ENCODE peak calls at places on chromosomes 1 and 21, in seven cellular contexts. One of them, this sample, is unnamed.

GRCh38 chr1:163826500-163826899 is 504.7 kb downstream of the NUF2 start:
- DNase-seq in kidney tubule cell: no peak
- DNase-seq in naive B cell: no peak
- DNase-seq in adipocyte: no peak
- DNase-seq in GM04503: no peak
- DNase-seq in stimulated activated CD8-positive, alpha-beta memory T cell treated with anti-CD3 and anti-CD28 coated beads, Interleukin-7, amount 100 ng/mL, for 24 hours: no peak
- DNase-seq in erythroblast: no peak
- DNase-seq in this sample: no peak

GRCh38 chr1:223216482-223217205 is 73.6 kb upstream of the TLR5 start:
- DNase-seq in stimulated activated CD8-positive, alpha-beta memory T cell treated with anti-CD3 and anti-CD28 coated beads, Interleukin-7, amount 100 ng/mL, for 24 hours: no peak
- DNase-seq in erythroblast: no peak
- DNase-seq in kidney tubule cell: no peak
- DNase-seq in GM04503: no peak
- DNase-seq in naive B cell: no peak
- DNase-seq in adipocyte: no peak
- DNase-seq in this sample: no peak

GRCh38 chr21:32233055-32233546 is 45.7 kb downstream of the MIS18A start:
- DNase-seq in naive B cell: no peak
- DNase-seq in stimulated activated CD8-positive, alpha-beta memory T cell treated with anti-CD3 and anti-CD28 coated beads, Interleukin-7, amount 100 ng/mL, for 24 hours: no peak
- DNase-seq in kidney tubule cell: no peak
- DNase-seq in GM04503: no peak
- DNase-seq in adipocyte: no peak
- DNase-seq in erythroblast: no peak
- DNase-seq in this sample: peak; percentile 44

GRCh38 chr1:156797212-156797871 is 19.3 kb downstream of the SH2D2A start:
- DNase-seq in naive B cell: peak; percentile 25
- DNase-seq in erythroblast: peak; percentile 78
- DNase-seq in kidney tubule cell: peak; percentile 60
- DNase-seq in stimulated activated CD8-positive, alpha-beta memory T cell treated with anti-CD3 and anti-CD28 coated beads, Interleukin-7, amount 100 ng/mL, for 24 hours: no peak
- DNase-seq in adipocyte: peak; percentile 84
- DNase-seq in GM04503: no peak
- DNase-seq in this sample: no peak

GRCh38 chr1:247357062-247357780 is 25.6 kb upstream of the ZNF496 start:
- DNase-seq in GM04503: no peak
- DNase-seq in adipocyte: peak; percentile 16
- DNase-seq in naive B cell: no peak
- DNase-seq in erythroblast: no peak
- DNase-seq in kidney tubule cell: peak; percentile 30
- DNase-seq in stimulated activated CD8-positive, alpha-beta memory T cell treated with anti-CD3 and anti-CD28 coated beads, Interleukin-7, amount 100 ng/mL, for 24 hours: no peak
- DNase-seq in this sample: no peak

GRCh38 chr1:203181586-203182376 is 4.7 kb downstream of the CHI3L1 start:
- DNase-seq in stimulated activated CD8-positive, alpha-beta memory T cell treated with anti-CD3 and anti-CD28 coated beads, Interleukin-7, amount 100 ng/mL, for 24 hours: no peak
- DNase-seq in naive B cell: no peak
- DNase-seq in adipocyte: no peak
- DNase-seq in kidney tubule cell: no peak
- DNase-seq in GM04503: no peak
- DNase-seq in erythroblast: no peak
- DNase-seq in this sample: no peak

GRCh38 chr1:221875004-221875330 is 133.1 kb upstream of the DUSP10 start:
- DNase-seq in GM04503: no peak
- DNase-seq in naive B cell: no peak
- DNase-seq in stimulated activated CD8-positive, alpha-beta memory T cell treated with anti-CD3 and anti-CD28 coated beads, Interleukin-7, amount 100 ng/mL, for 24 hours: no peak
- DNase-seq in kidney tubule cell: no peak
- DNase-seq in erythroblast: no peak
- DNase-seq in adipocyte: no peak
- DNase-seq in this sample: no peak

GRCh38 chr1:154840557-154841176 is 29.4 kb downstream of the KCNN3 start:
- DNase-seq in erythroblast: no peak
- DNase-seq in stimulated activated CD8-positive, alpha-beta memory T cell treated with anti-CD3 and anti-CD28 coated beads, Interleukin-7, amount 100 ng/mL, for 24 hours: no peak
- DNase-seq in GM04503: no peak
- DNase-seq in naive B cell: no peak
- DNase-seq in adipocyte: no peak
- DNase-seq in kidney tubule cell: peak; percentile 19
- DNase-seq in this sample: no peak

GRCh38 chr1:230568676-230569075 is 73.6 kb upstream of the COG2 start:
- DNase-seq in adipocyte: no peak
- DNase-seq in kidney tubule cell: peak; percentile 72
- DNase-seq in erythroblast: no peak
- DNase-seq in GM04503: no peak
- DNase-seq in naive B cell: no peak
- DNase-seq in stimulated activated CD8-positive, alpha-beta memory T cell treated with anti-CD3 and anti-CD28 coated beads, Interleukin-7, amount 100 ng/mL, for 24 hours: no peak
- DNase-seq in this sample: no peak

GRCh38 chr1:223820515-223820858 is 25.3 kb downstream of the TP53BP2 start:
- DNase-seq in adipocyte: no peak
- DNase-seq in stimulated activated CD8-positive, alpha-beta memory T cell treated with anti-CD3 and anti-CD28 coated beads, Interleukin-7, amount 100 ng/mL, for 24 hours: no peak
- DNase-seq in GM04503: no peak
- DNase-seq in erythroblast: peak; percentile 64
- DNase-seq in naive B cell: no peak
- DNase-seq in kidney tubule cell: no peak
- DNase-seq in this sample: no peak

GRCh38 chr1:151806170-151806569 is 951 bp upstream of the LINGO4 start:
- DNase-seq in stimulated activated CD8-positive, alpha-beta memory T cell treated with anti-CD3 and anti-CD28 coated beads, Interleukin-7, amount 100 ng/mL, for 24 hours: no peak
- DNase-seq in GM04503: no peak
- DNase-seq in adipocyte: no peak
- DNase-seq in kidney tubule cell: no peak
- DNase-seq in erythroblast: no peak
- DNase-seq in naive B cell: no peak
- DNase-seq in this sample: no peak

GRCh38 chr1:247293047-247293446 is 37.2 kb downstream of the VN1R5 start:
- DNase-seq in erythroblast: no peak
- DNase-seq in stimulated activated CD8-positive, alpha-beta memory T cell treated with anti-CD3 and anti-CD28 coated beads, Interleukin-7, amount 100 ng/mL, for 24 hours: no peak
- DNase-seq in GM04503: no peak
- DNase-seq in kidney tubule cell: no peak
- DNase-seq in adipocyte: no peak
- DNase-seq in naive B cell: no peak
- DNase-seq in this sample: no peak

GRCh38 chr1:181126871-181127587 is 38.5 kb downstream of the IER5 start:
- DNase-seq in stimulated activated CD8-positive, alpha-beta memory T cell treated with anti-CD3 and anti-CD28 coated beads, Interleukin-7, amount 100 ng/mL, for 24 hours: no peak
- DNase-seq in GM04503: no peak
- DNase-seq in naive B cell: no peak
- DNase-seq in erythroblast: peak; percentile 46
- DNase-seq in adipocyte: no peak
- DNase-seq in kidney tubule cell: peak; percentile 65
- DNase-seq in this sample: no peak

GRCh38 chr21:42381347-42381984 is 14.4 kb downstream of the TMPRSS3 start:
- DNase-seq in stimulated activated CD8-positive, alpha-beta memory T cell treated with anti-CD3 and anti-CD28 coated beads, Interleukin-7, amount 100 ng/mL, for 24 hours: no peak
- DNase-seq in naive B cell: no peak
- DNase-seq in kidney tubule cell: peak; percentile 75
- DNase-seq in erythroblast: peak; percentile 31
- DNase-seq in adipocyte: peak; percentile 24
- DNase-seq in GM04503: no peak
- DNase-seq in this sample: no peak

GRCh38 chr1:171576144-171576543 is 45.9 kb upstream of the MYOCOS start:
- DNase-seq in adipocyte: no peak
- DNase-seq in kidney tubule cell: peak; percentile 20
- DNase-seq in naive B cell: no peak
- DNase-seq in erythroblast: peak; percentile 7
- DNase-seq in GM04503: no peak
- DNase-seq in stimulated activated CD8-positive, alpha-beta memory T cell treated with anti-CD3 and anti-CD28 coated beads, Interleukin-7, amount 100 ng/mL, for 24 hours: no peak
- DNase-seq in this sample: no peak

GRCh38 chr1:94865369-94865768 is 45.2 kb downstream of the SLC44A3 start:
- DNase-seq in adipocyte: peak; percentile 68
- DNase-seq in naive B cell: no peak
- DNase-seq in GM04503: no peak
- DNase-seq in kidney tubule cell: peak; percentile 34
- DNase-seq in stimulated activated CD8-positive, alpha-beta memory T cell treated with anti-CD3 and anti-CD28 coated beads, Interleukin-7, amount 100 ng/mL, for 24 hours: no peak
- DNase-seq in erythroblast: no peak
- DNase-seq in this sample: no peak

GRCh38 chr1:113930499-113931161 is 1.5 kb downstream of the HIPK1 start:
- DNase-seq in adipocyte: peak; percentile 71
- DNase-seq in naive B cell: peak; percentile 66
- DNase-seq in erythroblast: peak; percentile 84
- DNase-seq in kidney tubule cell: peak; percentile 87
- DNase-seq in stimulated activated CD8-positive, alpha-beta memory T cell treated with anti-CD3 and anti-CD28 coated beads, Interleukin-7, amount 100 ng/mL, for 24 hours: no peak
- DNase-seq in GM04503: peak; percentile 41
- DNase-seq in this sample: no peak

GRCh38 chr1:43796111-43796581 is 88.8 kb downstream of the ST3GAL3 start:
- DNase-seq in kidney tubule cell: peak; percentile 34
- DNase-seq in naive B cell: no peak
- DNase-seq in erythroblast: no peak
- DNase-seq in GM04503: peak; percentile 55
- DNase-seq in adipocyte: peak; percentile 68
- DNase-seq in stimulated activated CD8-positive, alpha-beta memory T cell treated with anti-CD3 and anti-CD28 coated beads, Interleukin-7, amount 100 ng/mL, for 24 hours: no peak
- DNase-seq in this sample: no peak

GRCh38 chr1:206982216-206982615 is 12.0 kb upstream of the FCAMR start:
- DNase-seq in erythroblast: peak; percentile 79
- DNase-seq in GM04503: no peak
- DNase-seq in naive B cell: peak; percentile 60
- DNase-seq in adipocyte: peak; percentile 70
- DNase-seq in stimulated activated CD8-positive, alpha-beta memory T cell treated with anti-CD3 and anti-CD28 coated beads, Interleukin-7, amount 100 ng/mL, for 24 hours: peak; percentile 32
- DNase-seq in kidney tubule cell: peak; percentile 63
- DNase-seq in this sample: no peak

GRCh38 chr1:115670476-115671175 is 28.9 kb downstream of the VANGL1 start:
- DNase-seq in adipocyte: no peak
- DNase-seq in kidney tubule cell: no peak
- DNase-seq in naive B cell: no peak
- DNase-seq in erythroblast: no peak
- DNase-seq in GM04503: no peak
- DNase-seq in stimulated activated CD8-positive, alpha-beta memory T cell treated with anti-CD3 and anti-CD28 coated beads, Interleukin-7, amount 100 ng/mL, for 24 hours: no peak
- DNase-seq in this sample: no peak

GRCh38 chr1:91066545-91066944 is 44.7 kb upstream of the ZNF644 start:
- DNase-seq in kidney tubule cell: no peak
- DNase-seq in adipocyte: no peak
- DNase-seq in naive B cell: no peak
- DNase-seq in stimulated activated CD8-positive, alpha-beta memory T cell treated with anti-CD3 and anti-CD28 coated beads, Interleukin-7, amount 100 ng/mL, for 24 hours: no peak
- DNase-seq in GM04503: no peak
- DNase-seq in erythroblast: no peak
- DNase-seq in this sample: no peak

GRCh38 chr21:45463871-45464270 is 58.9 kb downstream of the COL18A1 start:
- DNase-seq in GM04503: no peak
- DNase-seq in erythroblast: no peak
- DNase-seq in naive B cell: no peak
- DNase-seq in kidney tubule cell: no peak
- DNase-seq in adipocyte: no peak
- DNase-seq in stimulated activated CD8-positive, alpha-beta memory T cell treated with anti-CD3 and anti-CD28 coated beads, Interleukin-7, amount 100 ng/mL, for 24 hours: no peak
- DNase-seq in this sample: no peak

GRCh38 chr1:107875689-107876088 is 89.3 kb downstream of the VAV3 start:
- DNase-seq in adipocyte: no peak
- DNase-seq in naive B cell: no peak
- DNase-seq in erythroblast: no peak
- DNase-seq in GM04503: no peak
- DNase-seq in stimulated activated CD8-positive, alpha-beta memory T cell treated with anti-CD3 and anti-CD28 coated beads, Interleukin-7, amount 100 ng/mL, for 24 hours: no peak
- DNase-seq in kidney tubule cell: peak; percentile 28
- DNase-seq in this sample: no peak

GRCh38 chr1:20154306-20154831 is 15.2 kb downstream of the PLA2G2F start:
- DNase-seq in kidney tubule cell: no peak
- DNase-seq in erythroblast: no peak
- DNase-seq in GM04503: no peak
- DNase-seq in stimulated activated CD8-positive, alpha-beta memory T cell treated with anti-CD3 and anti-CD28 coated beads, Interleukin-7, amount 100 ng/mL, for 24 hours: no peak
- DNase-seq in naive B cell: no peak
- DNase-seq in adipocyte: no peak
- DNase-seq in this sample: no peak

GRCh38 chr1:38045431-38046332 is 911 bp downstream of the POU3F1 start:
- DNase-seq in erythroblast: peak; percentile 30
- DNase-seq in GM04503: no peak
- DNase-seq in stimulated activated CD8-positive, alpha-beta memory T cell treated with anti-CD3 and anti-CD28 coated beads, Interleukin-7, amount 100 ng/mL, for 24 hours: no peak
- DNase-seq in adipocyte: peak; percentile 13
- DNase-seq in kidney tubule cell: no peak
- DNase-seq in naive B cell: peak; percentile 21
- DNase-seq in this sample: no peak

GRCh38 chr1:56153276-56153675 is 426.1 kb downstream of the PLPP3 start:
- DNase-seq in GM04503: no peak
- DNase-seq in kidney tubule cell: no peak
- DNase-seq in adipocyte: no peak
- DNase-seq in erythroblast: no peak
- DNase-seq in naive B cell: no peak
- DNase-seq in stimulated activated CD8-positive, alpha-beta memory T cell treated with anti-CD3 and anti-CD28 coated beads, Interleukin-7, amount 100 ng/mL, for 24 hours: no peak
- DNase-seq in this sample: no peak

GRCh38 chr1:63920154-63921117 is 146.6 kb downstream of the ROR1 start:
- DNase-seq in GM04503: peak; percentile 82
- DNase-seq in erythroblast: no peak
- DNase-seq in adipocyte: peak; percentile 61
- DNase-seq in stimulated activated CD8-positive, alpha-beta memory T cell treated with anti-CD3 and anti-CD28 coated beads, Interleukin-7, amount 100 ng/mL, for 24 hours: no peak
- DNase-seq in kidney tubule cell: peak; percentile 98
- DNase-seq in naive B cell: no peak
- DNase-seq in this sample: no peak

GRCh38 chr1:55803429-55803828 is 588.3 kb upstream of the USP24 start:
- DNase-seq in adipocyte: no peak
- DNase-seq in kidney tubule cell: no peak
- DNase-seq in naive B cell: no peak
- DNase-seq in stimulated activated CD8-positive, alpha-beta memory T cell treated with anti-CD3 and anti-CD28 coated beads, Interleukin-7, amount 100 ng/mL, for 24 hours: no peak
- DNase-seq in erythroblast: no peak
- DNase-seq in GM04503: no peak
- DNase-seq in this sample: no peak

GRCh38 chr1:165162671-165163241 is 193.8 kb downstream of the LMX1A start:
- DNase-seq in adipocyte: peak; percentile 2
- DNase-seq in naive B cell: no peak
- DNase-seq in kidney tubule cell: peak; percentile 60
- DNase-seq in stimulated activated CD8-positive, alpha-beta memory T cell treated with anti-CD3 and anti-CD28 coated beads, Interleukin-7, amount 100 ng/mL, for 24 hours: no peak
- DNase-seq in GM04503: no peak
- DNase-seq in erythroblast: no peak
- DNase-seq in this sample: no peak

GRCh38 chr1:233326995-233327937 is at the start of gene MAP3K21:
- DNase-seq in stimulated activated CD8-positive, alpha-beta memory T cell treated with anti-CD3 and anti-CD28 coated beads, Interleukin-7, amount 100 ng/mL, for 24 hours: peak; percentile 68
- DNase-seq in erythroblast: peak; percentile 43
- DNase-seq in naive B cell: peak; percentile 94
- DNase-seq in GM04503: no peak
- DNase-seq in adipocyte: peak; percentile 47
- DNase-seq in kidney tubule cell: peak; percentile 97
- DNase-seq in this sample: peak; percentile 49

GRCh38 chr21:16837319-16837718 is 675.5 kb upstream of the CXADR start:
- DNase-seq in adipocyte: peak; percentile 53
- DNase-seq in erythroblast: no peak
- DNase-seq in GM04503: no peak
- DNase-seq in stimulated activated CD8-positive, alpha-beta memory T cell treated with anti-CD3 and anti-CD28 coated beads, Interleukin-7, amount 100 ng/mL, for 24 hours: no peak
- DNase-seq in kidney tubule cell: no peak
- DNase-seq in naive B cell: no peak
- DNase-seq in this sample: no peak

GRCh38 chr1:14932034-14932638 is 221.4 kb upstream of the TMEM51 start:
- DNase-seq in kidney tubule cell: no peak
- DNase-seq in GM04503: no peak
- DNase-seq in naive B cell: no peak
- DNase-seq in adipocyte: no peak
- DNase-seq in stimulated activated CD8-positive, alpha-beta memory T cell treated with anti-CD3 and anti-CD28 coated beads, Interleukin-7, amount 100 ng/mL, for 24 hours: no peak
- DNase-seq in erythroblast: no peak
- DNase-seq in this sample: no peak

GRCh38 chr1:25615172-25615541 is 1.4 kb upstream of the MAN1C1 start:
- DNase-seq in erythroblast: no peak
- DNase-seq in stimulated activated CD8-positive, alpha-beta memory T cell treated with anti-CD3 and anti-CD28 coated beads, Interleukin-7, amount 100 ng/mL, for 24 hours: no peak
- DNase-seq in adipocyte: no peak
- DNase-seq in GM04503: no peak
- DNase-seq in naive B cell: no peak
- DNase-seq in kidney tubule cell: no peak
- DNase-seq in this sample: no peak

GRCh38 chr1:147162093-147162492 is 10.2 kb downstream of the PRKAB2 start:
- DNase-seq in GM04503: no peak
- DNase-seq in stimulated activated CD8-positive, alpha-beta memory T cell treated with anti-CD3 and anti-CD28 coated beads, Interleukin-7, amount 100 ng/mL, for 24 hours: no peak
- DNase-seq in erythroblast: no peak
- DNase-seq in kidney tubule cell: peak; percentile 19
- DNase-seq in naive B cell: no peak
- DNase-seq in adipocyte: no peak
- DNase-seq in this sample: no peak

This sample was measured in epithelial cell of proximal tubule.